ENCODE peak calls at places on chromosomes 3 and 15, in six cellular contexts. One of them, this sample, is unnamed.
A peak's percentile ranks its signal among the peaks of the same experiment; 100 is the strongest.

GRCh38 chr3:76369170-76369569 is 583.8 kb upstream of the ZNF717 start:
- DNase-seq in body of pancreas: no peak
- DNase-seq in endothelial cell of umbilical vein: no peak
- DNase-seq in astrocyte: peak; percentile 6
- DNase-seq in progenitor cell of endocrine pancreas: no peak
- DNase-seq in foreskin fibroblast: peak; percentile 43
- DNase-seq in this sample: no peak

GRCh38 chr15:51223771-51224229 is 114.6 kb downstream of the CYP19A1 start:
- DNase-seq in body of pancreas: no peak
- DNase-seq in foreskin fibroblast: peak; percentile 92
- DNase-seq in astrocyte: peak; percentile 84
- DNase-seq in progenitor cell of endocrine pancreas: no peak
- DNase-seq in endothelial cell of umbilical vein: peak; percentile 13
- DNase-seq in this sample: no peak

GRCh38 chr3:113200946-113201345 is 10.4 kb upstream of the BOC start:
- DNase-seq in endothelial cell of umbilical vein: no peak
- DNase-seq in foreskin fibroblast: no peak
- DNase-seq in astrocyte: no peak
- DNase-seq in body of pancreas: no peak
- DNase-seq in progenitor cell of endocrine pancreas: no peak
- DNase-seq in this sample: no peak

GRCh38 chr3:10387881-10388621 is 67.1 kb upstream of the SEC13 start:
- DNase-seq in foreskin fibroblast: peak; percentile 22
- DNase-seq in body of pancreas: no peak
- DNase-seq in astrocyte: peak; percentile 32
- DNase-seq in endothelial cell of umbilical vein: no peak
- DNase-seq in progenitor cell of endocrine pancreas: no peak
- DNase-seq in this sample: peak; percentile 47

GRCh38 chr15:73899197-73900128 is 26.1 kb downstream of the TBC1D21 start:
- DNase-seq in body of pancreas: no peak
- DNase-seq in endothelial cell of umbilical vein: no peak
- DNase-seq in progenitor cell of endocrine pancreas: no peak
- DNase-seq in foreskin fibroblast: peak; percentile 45
- DNase-seq in astrocyte: peak; percentile 33
- DNase-seq in this sample: peak; percentile 29

GRCh38 chr3:58989173-58989572 is 60.7 kb downstream of the CFAP20DC start:
- DNase-seq in progenitor cell of endocrine pancreas: no peak
- DNase-seq in astrocyte: peak; percentile 72
- DNase-seq in body of pancreas: no peak
- DNase-seq in endothelial cell of umbilical vein: peak; percentile 60
- DNase-seq in foreskin fibroblast: peak; percentile 60
- DNase-seq in this sample: no peak

GRCh38 chr3:27729748-27730611 is 7.9 kb upstream of the EOMES start:
- DNase-seq in body of pancreas: no peak
- DNase-seq in astrocyte: no peak
- DNase-seq in progenitor cell of endocrine pancreas: no peak
- DNase-seq in foreskin fibroblast: peak; percentile 30
- DNase-seq in endothelial cell of umbilical vein: no peak
- DNase-seq in this sample: no peak

GRCh38 chr3:170222647-170223541 is 670 bp downstream of the PRKCI start:
- DNase-seq in body of pancreas: peak; percentile 50
- DNase-seq in progenitor cell of endocrine pancreas: no peak
- DNase-seq in astrocyte: no peak
- DNase-seq in endothelial cell of umbilical vein: peak; percentile 54
- DNase-seq in foreskin fibroblast: peak; percentile 51
- DNase-seq in this sample: peak; percentile 42

GRCh38 chr3:105417538-105418289 is 51.0 kb downstream of the ALCAM start:
- DNase-seq in foreskin fibroblast: peak; percentile 30
- DNase-seq in astrocyte: peak; percentile 34
- DNase-seq in body of pancreas: no peak
- DNase-seq in endothelial cell of umbilical vein: peak; percentile 29
- DNase-seq in progenitor cell of endocrine pancreas: no peak
- DNase-seq in this sample: peak; percentile 10

GRCh38 chr15:59654043-59654442 is 3.3 kb downstream of the GTF2A2 start:
- DNase-seq in endothelial cell of umbilical vein: no peak
- DNase-seq in astrocyte: no peak
- DNase-seq in body of pancreas: no peak
- DNase-seq in foreskin fibroblast: no peak
- DNase-seq in progenitor cell of endocrine pancreas: no peak
- DNase-seq in this sample: no peak

GRCh38 chr3:169362261-169362660 is 301.3 kb downstream of the MECOM start:
- DNase-seq in astrocyte: peak; percentile 64
- DNase-seq in progenitor cell of endocrine pancreas: no peak
- DNase-seq in endothelial cell of umbilical vein: peak; percentile 33
- DNase-seq in body of pancreas: peak; percentile 82
- DNase-seq in foreskin fibroblast: peak; percentile 9
- DNase-seq in this sample: no peak

GRCh38 chr15:68962464-68962863 is 32.1 kb downstream of the SPESP1 start:
- DNase-seq in progenitor cell of endocrine pancreas: no peak
- DNase-seq in astrocyte: no peak
- DNase-seq in foreskin fibroblast: no peak
- DNase-seq in endothelial cell of umbilical vein: no peak
- DNase-seq in body of pancreas: no peak
- DNase-seq in this sample: no peak

GRCh38 chr3:176147251-176147650 is 1050.0 kb downstream of the TBL1XR1 start:
- DNase-seq in astrocyte: no peak
- DNase-seq in progenitor cell of endocrine pancreas: no peak
- DNase-seq in body of pancreas: no peak
- DNase-seq in foreskin fibroblast: no peak
- DNase-seq in endothelial cell of umbilical vein: no peak
- DNase-seq in this sample: no peak

GRCh38 chr15:88487176-88487795 is 19.8 kb downstream of the MRPS11 start:
- DNase-seq in foreskin fibroblast: peak; percentile 14
- DNase-seq in body of pancreas: no peak
- DNase-seq in endothelial cell of umbilical vein: no peak
- DNase-seq in astrocyte: peak; percentile 6
- DNase-seq in progenitor cell of endocrine pancreas: no peak
- DNase-seq in this sample: no peak

GRCh38 chr3:9278498-9278897 is 29.1 kb upstream of the SRGAP3 start:
- DNase-seq in foreskin fibroblast: no peak
- DNase-seq in astrocyte: no peak
- DNase-seq in body of pancreas: no peak
- DNase-seq in endothelial cell of umbilical vein: no peak
- DNase-seq in progenitor cell of endocrine pancreas: no peak
- DNase-seq in this sample: no peak

GRCh38 chr3:62131620-62132019 is 241.7 kb downstream of the FEZF2 start:
- DNase-seq in body of pancreas: no peak
- DNase-seq in endothelial cell of umbilical vein: peak; percentile 47
- DNase-seq in foreskin fibroblast: peak; percentile 28
- DNase-seq in progenitor cell of endocrine pancreas: no peak
- DNase-seq in astrocyte: no peak
- DNase-seq in this sample: no peak

GRCh38 chr3:174937488-174937887 is 78.4 kb downstream of the NAALADL2 start:
- DNase-seq in foreskin fibroblast: peak; percentile 70
- DNase-seq in progenitor cell of endocrine pancreas: no peak
- DNase-seq in endothelial cell of umbilical vein: no peak
- DNase-seq in body of pancreas: no peak
- DNase-seq in astrocyte: peak; percentile 39
- DNase-seq in this sample: no peak

GRCh38 chr15:48500595-48500994 is 144.9 kb downstream of the FBN1 start:
- DNase-seq in foreskin fibroblast: no peak
- DNase-seq in astrocyte: peak; percentile 34
- DNase-seq in endothelial cell of umbilical vein: no peak
- DNase-seq in progenitor cell of endocrine pancreas: no peak
- DNase-seq in body of pancreas: no peak
- DNase-seq in this sample: no peak

GRCh38 chr3:41848745-41849574 is 112.9 kb downstream of the ULK4 start:
- DNase-seq in foreskin fibroblast: no peak
- DNase-seq in progenitor cell of endocrine pancreas: no peak
- DNase-seq in endothelial cell of umbilical vein: no peak
- DNase-seq in body of pancreas: no peak
- DNase-seq in astrocyte: no peak
- DNase-seq in this sample: no peak

GRCh38 chr3:111714305-111714704 is 119.2 kb upstream of the ZBED2 start:
- DNase-seq in endothelial cell of umbilical vein: no peak
- DNase-seq in astrocyte: no peak
- DNase-seq in foreskin fibroblast: peak; percentile 70
- DNase-seq in body of pancreas: no peak
- DNase-seq in progenitor cell of endocrine pancreas: no peak
- DNase-seq in this sample: no peak

DNA sequence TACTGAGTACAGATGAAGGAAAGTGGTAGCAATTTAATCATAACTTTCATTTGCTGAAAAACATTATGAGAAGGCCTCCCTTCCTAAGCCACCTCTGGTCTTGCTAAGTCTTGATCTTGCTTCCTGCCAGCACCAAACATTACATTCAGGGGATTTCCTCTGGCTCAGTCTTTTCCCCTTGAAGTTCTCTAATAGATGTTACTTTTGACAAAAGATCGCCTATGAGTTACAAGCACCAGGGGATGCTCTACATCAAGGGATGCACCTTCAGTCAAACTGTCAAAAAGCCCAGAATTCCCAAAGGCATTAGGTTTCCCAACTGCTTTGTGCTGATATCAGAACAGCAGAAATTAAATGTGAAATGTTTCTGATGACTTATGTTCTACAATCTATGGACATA is 47.3 kb downstream of the AQP9 start:
- DNase-seq in foreskin fibroblast: peak; percentile 55
- DNase-seq in astrocyte: no peak
- DNase-seq in progenitor cell of endocrine pancreas: no peak
- DNase-seq in body of pancreas: no peak
- DNase-seq in endothelial cell of umbilical vein: peak; percentile 37
- DNase-seq in this sample: no peak
- TF ChIP-seq CTCF in foreskin fibroblast: peak; percentile 15
- TF ChIP-seq CTCF in astrocyte: no peak
- TF ChIP-seq CTCF in progenitor cell of endocrine pancreas: no peak
- TF ChIP-seq CTCF in body of pancreas: no peak
- TF ChIP-seq CTCF in endothelial cell of umbilical vein: no peak
- TF ChIP-seq CTCF in this sample: no peak

GRCh38 chr3:159828542-159828943 is 160.1 kb upstream of the IL12A start:
- DNase-seq in progenitor cell of endocrine pancreas: no peak
- DNase-seq in foreskin fibroblast: peak; percentile 84
- DNase-seq in endothelial cell of umbilical vein: peak; percentile 80
- DNase-seq in body of pancreas: no peak
- DNase-seq in astrocyte: no peak
- DNase-seq in this sample: no peak
- TF ChIP-seq CTCF in progenitor cell of endocrine pancreas: peak; percentile 63
- TF ChIP-seq CTCF in foreskin fibroblast: peak; percentile 28
- TF ChIP-seq CTCF in endothelial cell of umbilical vein: peak; percentile 42
- TF ChIP-seq CTCF in body of pancreas: peak; percentile 41
- TF ChIP-seq CTCF in astrocyte: peak; percentile 51
- TF ChIP-seq CTCF in this sample: peak; percentile 49

GRCh38 chr15:80234883-80235282 is 17.1 kb downstream of the CTXND1 start:
- DNase-seq in endothelial cell of umbilical vein: peak; percentile 27
- DNase-seq in progenitor cell of endocrine pancreas: no peak
- DNase-seq in astrocyte: no peak
- DNase-seq in body of pancreas: peak; percentile 18
- DNase-seq in foreskin fibroblast: peak; percentile 20
- DNase-seq in this sample: no peak
- TF ChIP-seq CTCF in endothelial cell of umbilical vein: peak; percentile 54
- TF ChIP-seq CTCF in progenitor cell of endocrine pancreas: peak; percentile 47
- TF ChIP-seq CTCF in astrocyte: peak; percentile 8
- TF ChIP-seq CTCF in body of pancreas: no peak
- TF ChIP-seq CTCF in foreskin fibroblast: peak; percentile 43
- TF ChIP-seq CTCF in this sample: peak; percentile 57

DNA sequence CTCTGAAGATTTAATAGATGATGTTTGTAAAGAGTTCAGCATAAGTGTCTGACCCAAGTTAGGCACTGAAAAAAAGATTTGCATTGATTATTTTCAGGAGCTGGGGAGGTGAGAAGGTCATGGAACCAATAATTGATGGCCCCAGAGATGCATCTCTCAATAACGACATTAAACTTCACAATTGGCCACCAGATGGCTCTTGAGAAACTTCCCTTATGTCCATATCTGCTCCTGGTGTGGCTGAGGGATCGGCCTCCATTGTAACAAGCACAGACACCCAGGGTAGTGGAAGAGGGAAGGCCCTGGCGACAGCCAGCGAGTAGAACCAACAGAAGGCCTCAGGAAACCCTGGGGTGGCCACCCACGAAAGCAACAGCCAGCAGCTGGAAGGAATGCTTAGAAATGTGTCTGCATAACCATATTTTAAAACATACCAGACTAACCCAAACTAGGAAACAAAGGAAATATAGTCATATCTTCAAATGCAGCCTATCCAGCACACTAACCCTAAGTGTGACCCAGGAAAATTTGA is 536.7 kb downstream of the SOX2 start:
- DNase-seq in foreskin fibroblast: no peak
- DNase-seq in progenitor cell of endocrine pancreas: no peak
- DNase-seq in body of pancreas: no peak
- DNase-seq in endothelial cell of umbilical vein: no peak
- DNase-seq in astrocyte: no peak
- DNase-seq in this sample: no peak
- TF ChIP-seq CTCF in foreskin fibroblast: no peak
- TF ChIP-seq CTCF in progenitor cell of endocrine pancreas: peak; percentile 15
- TF ChIP-seq CTCF in body of pancreas: no peak
- TF ChIP-seq CTCF in endothelial cell of umbilical vein: no peak
- TF ChIP-seq CTCF in astrocyte: no peak
- TF ChIP-seq CTCF in this sample: no peak

DNA sequence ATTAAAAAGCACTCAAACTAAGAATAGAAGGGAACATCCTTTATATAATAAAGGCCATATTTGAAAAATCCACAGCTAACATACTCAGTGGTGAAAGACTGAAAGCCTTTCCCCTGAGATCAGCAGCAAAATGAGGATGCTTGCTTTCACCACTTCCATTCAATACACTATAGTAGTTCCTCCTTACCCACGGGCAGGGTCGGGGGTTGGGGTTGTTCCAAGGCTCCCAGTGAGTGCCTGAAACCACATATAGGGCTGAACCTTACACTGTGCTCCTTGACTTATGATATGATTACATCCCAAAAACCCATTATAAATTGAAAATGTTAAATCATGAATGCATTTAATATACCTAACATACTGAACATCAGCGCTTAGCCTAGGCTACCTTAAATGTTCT is 37.7 kb downstream of the ALDH1L1 start:
- DNase-seq in body of pancreas: no peak
- DNase-seq in endothelial cell of umbilical vein: no peak
- DNase-seq in foreskin fibroblast: no peak
- DNase-seq in astrocyte: no peak
- DNase-seq in progenitor cell of endocrine pancreas: no peak
- DNase-seq in this sample: no peak
- TF ChIP-seq CTCF in body of pancreas: no peak
- TF ChIP-seq CTCF in endothelial cell of umbilical vein: no peak
- TF ChIP-seq CTCF in foreskin fibroblast: no peak
- TF ChIP-seq CTCF in astrocyte: no peak
- TF ChIP-seq CTCF in progenitor cell of endocrine pancreas: no peak
- TF ChIP-seq CTCF in this sample: no peak

DNA sequence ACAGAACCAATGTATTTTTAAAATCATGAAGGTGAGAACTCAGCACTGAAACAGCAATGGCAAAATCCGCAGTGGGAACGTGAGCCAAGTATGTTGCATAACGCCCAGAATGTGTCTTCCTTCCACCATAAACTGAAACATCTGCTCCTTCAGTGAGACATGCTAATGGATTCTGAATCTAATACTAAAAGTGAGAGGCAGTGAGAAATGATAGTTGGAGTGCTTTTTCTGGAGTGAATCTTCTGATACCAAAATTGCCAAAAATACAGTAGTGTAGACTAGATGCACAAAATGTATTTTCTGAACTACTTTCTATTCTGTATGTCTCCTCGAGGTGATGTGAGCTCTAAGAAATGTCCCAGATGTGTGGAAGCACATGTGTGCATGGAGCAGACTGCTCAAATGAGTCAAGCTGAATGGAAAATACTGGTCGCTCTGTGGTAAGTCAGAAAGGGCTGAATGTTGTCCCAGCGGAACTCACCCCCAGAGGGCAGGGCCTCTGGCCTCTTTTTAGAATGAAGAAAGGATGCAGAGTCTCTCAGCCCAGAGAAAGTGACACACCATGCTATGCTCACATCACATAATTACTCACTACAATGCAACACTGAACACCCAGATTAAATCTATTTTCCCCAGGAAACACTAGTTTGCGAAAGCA is 73.0 kb downstream of the ATP10A start:
- DNase-seq in progenitor cell of endocrine pancreas: no peak
- DNase-seq in endothelial cell of umbilical vein: no peak
- DNase-seq in body of pancreas: peak; percentile 14
- DNase-seq in foreskin fibroblast: peak; percentile 95
- DNase-seq in astrocyte: peak; percentile 84
- DNase-seq in this sample: no peak
- TF ChIP-seq CTCF in progenitor cell of endocrine pancreas: no peak
- TF ChIP-seq CTCF in endothelial cell of umbilical vein: no peak
- TF ChIP-seq CTCF in body of pancreas: no peak
- TF ChIP-seq CTCF in foreskin fibroblast: no peak
- TF ChIP-seq CTCF in astrocyte: no peak
- TF ChIP-seq CTCF in this sample: no peak

This sample was measured in left lung.